ENCODE peak calls at places on chromosomes 11 and 22, in nine cellular contexts. Z, V, W, S, J, A, E, K and U are unnamed samples.

GRCh38 chr11:35725880-35726279 is 63.3 kb downstream of the TRIM44 start:
- DNase-seq in W (no peak), E (no peak), J (no peak), S (no peak), K (no peak), Z (peak), V (no peak), A (no peak), U (no peak)

GRCh38 chr11:33475999-33476398 is 218.8 kb downstream of the HIPK3 start:
- DNase-seq in V (peak), S (no peak), J (no peak), A (no peak), K (no peak), E (no peak), Z (peak), W (no peak), U (no peak)

GRCh38 chr11:35151896-35152295 is 12.9 kb downstream of the CD44 start:
- DNase-seq in E (no peak), V (no peak), S (no peak), Z (no peak), W (no peak), A (no peak), K (no peak), J (no peak), U (no peak)

GRCh38 chr11:111302298-111302697 is 4.0 kb downstream of the POU2AF3 start:
- DNase-seq in J (no peak), A (no peak), E (no peak), S (no peak), V (peak), W (no peak), Z (no peak), K (no peak), U (no peak)

GRCh38 chr22:37496651-37497599 is 10.7 kb upstream of the MFNG start:
- DNase-seq in V (no peak), W (no peak), Z (peak), A (no peak), K (no peak), J (no peak), S (no peak), E (no peak), U (no peak)

GRCh38 chr11:33690290-33691050 is 10.2 kb downstream of the C11orf91 start:
- DNase-seq in V (no peak), Z (peak), A (peak), K (no peak), E (peak), W (no peak), S (peak), J (no peak), U (peak)

GRCh38 chr22:32661296-32661695 is 140.2 kb upstream of the TIMP3 start:
- DNase-seq in E (peak), V (no peak), K (no peak), S (peak), J (no peak), A (peak), W (no peak), Z (peak), U (no peak)

GRCh38 chr11:115197031-115197430 is 307.2 kb downstream of the CADM1 start:
- DNase-seq in K (no peak), E (no peak), Z (no peak), V (no peak), W (no peak), J (no peak), A (no peak), S (no peak), U (no peak)

GRCh38 chr22:48954781-48955311 is 872.8 kb downstream of the BRD1 start:
- DNase-seq in V (no peak), Z (no peak), E (no peak), J (no peak), A (no peak), W (no peak), S (no peak), K (no peak), U (no peak)

GRCh38 chr11:12144306-12145174 is 34.1 kb downstream of the MICAL2 start:
- DNase-seq in A (no peak), V (no peak), J (no peak), K (no peak), W (no peak), Z (no peak), S (no peak), E (no peak), U (no peak)

GRCh38 chr22:48444320-48445112 is 1383.2 kb downstream of the BRD1 start:
- DNase-seq in K (no peak), Z (no peak), E (no peak), W (no peak), A (no peak), J (no peak), V (no peak), S (peak), U (no peak)

GRCh38 chr11:76752321-76753175 is 30.6 kb upstream of the TSKU start:
- DNase-seq in K (no peak), V (no peak), A (peak), W (no peak), E (peak), J (no peak), S (peak), Z (peak), U (peak)

GRCh38 chr11:126596474-126596873 is 241.0 kb downstream of the ST3GAL4 start:
- DNase-seq in A (no peak), Z (no peak), W (no peak), V (no peak), E (no peak), J (no peak), K (no peak), S (no peak), U (no peak)

GRCh38 chr11:74677131-74677530 is 54.1 kb downstream of the CHRDL2 start:
- DNase-seq in Z (no peak), J (no peak), S (peak), E (no peak), K (peak), V (no peak), W (no peak), A (no peak), U (no peak)